ENCODE peak calls at places on chromosomes 3 and 15, in eight cellular contexts. P is GM12892; I is fibroblast of the conjunctiva; S is effector CD4-positive, alpha-beta T cell; J is cardiac muscle cell; C is fibroblast of pulmonary artery; M is skeletal muscle cell; U is sciatic nerve. H is an unnamed sample.

GRCh38 chr3:96700322-96701315 is 113.8 kb upstream of the EPHA6 start:
- DNase-seq in P (no peak), U (no peak), I (no peak), S (no peak), M (no peak), J (peak; percentile 28), C (no peak), H (peak; percentile 12)

GRCh38 chr15:58303236-58303635 is 128.6 kb upstream of the LIPC start:
- DNase-seq in S (no peak), C (no peak), I (no peak), P (no peak), U (no peak), M (no peak), J (no peak), H (no peak)

GRCh38 chr3:63576826-63577225 is 75.6 kb upstream of the SNTN start:
- DNase-seq in S (no peak), I (no peak), J (no peak), C (no peak), P (no peak), U (no peak), M (no peak), H (no peak)

GRCh38 chr3:3664916-3665315 is 134.3 kb upstream of the LRRN1 start:
- DNase-seq in S (no peak), P (no peak), C (no peak), U (no peak), M (no peak), I (no peak), J (no peak), H (no peak)

GRCh38 chr3:126337980-126338651 is 19.1 kb downstream of the KLF15 start:
- DNase-seq in U (no peak), M (no peak), P (no peak), C (no peak), I (no peak), S (no peak), J (no peak), H (no peak)

GRCh38 chr3:193552911-193553310 is 1.8 kb downstream of the ATP13A4 start:
- DNase-seq in P (no peak), M (no peak), U (no peak), C (no peak), S (no peak), J (no peak), I (no peak), H (no peak)

GRCh38 chr15:62711691-62712454 is 330.7 kb upstream of the TPM1 start:
- DNase-seq in U (no peak), J (no peak), S (no peak), C (peak; percentile 13), I (no peak), P (no peak), M (peak; percentile 11), H (peak; percentile 12)

GRCh38 chr15:61644550-61644949 is 415.4 kb upstream of the RORA start:
- DNase-seq in C (peak; percentile 1), U (no peak), M (no peak), P (no peak), J (no peak), S (no peak), I (no peak), H (no peak)

GRCh38 chr3:58519668-58520402 is 17.2 kb downstream of the ACOX2 start:
- DNase-seq in C (no peak), U (no peak), P (no peak), M (no peak), I (no peak), J (peak; percentile 42), S (no peak), H (no peak)

H was measured in amniotic epithelial cell.